ENCODE peak calls at places on chromosomes 6 and 20, in four cellular contexts. K is HT1080, P is psoas muscle, Y is GM10248. N is an unnamed sample.

GRCh38 chr6:71289039-71289801 is 609 bp downstream of the OGFRL1 start:
- DNase-seq in K (peak; percentile 37), P (peak; percentile 60), Y (peak; percentile 26), N (no peak)

GRCh38 chr6:15287670-15288069 is 41.8 kb downstream of the JARID2 start:
- DNase-seq in K (no peak), P (no peak), Y (peak; percentile 78), N (no peak)

GRCh38 chr20:32132911-32133549 is 23.5 kb downstream of the TM9SF4 start:
- DNase-seq in K (no peak), P (no peak), Y (peak; percentile 64), N (no peak)

GRCh38 chr6:16803294-16804006 is 42.2 kb upstream of the ATXN1 start:
- DNase-seq in K (no peak), P (no peak), Y (no peak), N (peak; percentile 23)

GRCh38 chr6:45299096-45299581 is 29.0 kb upstream of the RUNX2 start:
- DNase-seq in K (no peak), P (no peak), Y (no peak), N (no peak)

GRCh38 chr6:70241991-70242420 is 60.9 kb downstream of the COL9A1 start:
- DNase-seq in K (no peak), P (no peak), Y (no peak), N (no peak)

GRCh38 chr6:130838971-130839370 is 11.8 kb downstream of the SMLR1 start:
- DNase-seq in K (no peak), P (no peak), Y (no peak), N (no peak)

GRCh38 chr20:33211817-33212424 is 5.2 kb upstream of the BPIFA3 start:
- DNase-seq in K (peak; percentile 29), P (no peak), Y (peak; percentile 55), N (peak; percentile 88)

GRCh38 chr20:57831992-57832585 is 122.3 kb upstream of the PMEPA1 start:
- DNase-seq in K (no peak), P (no peak), Y (no peak), N (no peak)

GRCh38 chr6:163179061-163179460 is 235.5 kb upstream of the QKI start:
- DNase-seq in K (no peak), P (no peak), Y (no peak), N (no peak)

GRCh38 chr6:132607544-132608233 is 16.4 kb downstream of the TAAR2 start:
- DNase-seq in K (no peak), P (no peak), Y (no peak), N (no peak)

GRCh38 chr6:22906091-22906549 is 336.8 kb downstream of the HDGFL1 start:
- DNase-seq in K (peak; percentile 58), P (no peak), Y (no peak), N (no peak)

GRCh38 chr6:163596174-163596573 is 181.7 kb downstream of the QKI start:
- DNase-seq in K (no peak), P (no peak), Y (no peak), N (no peak)

GRCh38 chr6:8047466-8048292 is 16.5 kb downstream of the BLOC1S5 start:
- DNase-seq in K (peak; percentile 48), P (no peak), Y (no peak), N (no peak)

GRCh38 chr20:6863798-6864201 is 96.3 kb downstream of the BMP2 start:
- DNase-seq in K (no peak), P (no peak), Y (no peak), N (no peak)

GRCh38 chr6:81767163-81768000 is 14.9 kb upstream of the TENT5A start:
- DNase-seq in K (no peak), P (no peak), Y (no peak), N (no peak)

GRCh38 chr20:14055127-14055742 is 59.9 kb downstream of the MACROD2 start:
- DNase-seq in K (peak; percentile 53), P (no peak), Y (peak; percentile 26), N (no peak)

GRCh38 chr20:6575912-6576391 is 191.5 kb upstream of the BMP2 start:
- DNase-seq in K (no peak), P (no peak), Y (no peak), N (no peak)

GRCh38 chr20:23244916-23245552 is 105.6 kb upstream of the NXT1 start:
- DNase-seq in K (no peak), P (no peak), Y (no peak), N (no peak)

GRCh38 chr6:162728177-162728571 is 400 bp downstream of the PACRG start:
- DNase-seq in K (no peak), P (no peak), Y (no peak), N (no peak)

GRCh38 chr6:148864941-148865340 is 118.1 kb downstream of the UST start:
- DNase-seq in K (no peak), P (no peak), Y (no peak), N (no peak)

GRCh38 chr6:57261896-57262295 is 39.8 kb upstream of the RAB23 start:
- DNase-seq in K (no peak), P (no peak), Y (no peak), N (no peak)

GRCh38 chr6:134750669-134751068 is 199.2 kb downstream of the ALDH8A1 start:
- DNase-seq in K (peak; percentile 32), P (no peak), Y (no peak), N (no peak)

GRCh38 chr6:26240981-26241770 is 123.8 kb upstream of the BTN3A2 start:
- DNase-seq in K (no peak), P (no peak), Y (no peak), N (no peak)

GRCh38 chr6:32973934-32974333 is 5.5 kb downstream of the BRD2 start:
- DNase-seq in K (peak; percentile 55), P (no peak), Y (no peak), N (no peak)

GRCh38 chr6:161080263-161080970 is 88.8 kb downstream of the MAP3K4 start:
- DNase-seq in K (no peak), P (no peak), Y (no peak), N (no peak)

GRCh38 chr6:105087571-105088211 is 92.1 kb downstream of the POPDC3 start:
- DNase-seq in K (peak; percentile 25), P (no peak), Y (peak; percentile 48), N (peak; percentile 28)

GRCh38 chr20:6122111-6122872 is 538 bp downstream of the FERMT1 start:
- DNase-seq in K (peak; percentile 15), P (no peak), Y (no peak), N (no peak)

GRCh38 chr6:143125455-143125854 is 64.8 kb downstream of the AIG1 start:
- DNase-seq in K (no peak), P (no peak), Y (peak; percentile 17), N (no peak)

GRCh38 chr6:37137201-37137880 is 32.6 kb upstream of the PIM1 start:
- DNase-seq in K (peak; percentile 99), P (no peak), Y (peak; percentile 75), N (no peak)

GRCh38 chr6:26355366-26355765 is 9.6 kb upstream of the BTN3A2 start:
- DNase-seq in K (no peak), P (no peak), Y (no peak), N (no peak)

GRCh38 chr6:5295612-5296011 is 34.3 kb downstream of the FARS2 start:
- DNase-seq in K (no peak), P (no peak), Y (no peak), N (no peak)

GRCh38 chr6:108676555-108676954 is 115.8 kb downstream of the FOXO3 start:
- DNase-seq in K (no peak), P (no peak), Y (no peak), N (no peak)

GRCh38 chr6:89917216-89917615 is 22.9 kb downstream of the GJA10 start:
- DNase-seq in K (no peak), P (no peak), Y (no peak), N (no peak)